ENCODE peak calls at places on chromosomes 2 and 18, in nine cellular contexts. S is T-helper 1 cell; O is HCT116; R is GM10248; Y is MM.1S; C is fibroblast of lung; E is activated naive CD8-positive, alpha-beta T cell treated with anti-CD3 and anti-CD28 coated beads, Interleukin-2, amount 10 ng/mL, durations not matched to agents 7 days and 5 days; U is midbrain; L is SK-N-DZ. G is an unnamed sample.
A peak's percentile ranks its signal among the peaks of the same experiment; 100 is the strongest.

GRCh38 chr18:63177822-63178525 is 141.6 kb downstream of the BCL2 start:
- DNase-seq in O (no peak), C (no peak), U (no peak), R (no peak), Y (no peak), S (no peak), L (no peak), E (no peak), G (no peak)

GRCh38 chr2:225328192-225328591 is 71.3 kb upstream of the NYAP2 start:
- DNase-seq in U (no peak), R (no peak), Y (no peak), C (peak; percentile 67), E (no peak), O (no peak), L (no peak), S (no peak), G (no peak)

GRCh38 chr18:49052891-49053644 is 102.3 kb upstream of the SMAD7 start:
- DNase-seq in U (no peak), L (peak; percentile 95), R (no peak), O (no peak), C (peak; percentile 99), Y (no peak), S (no peak), E (peak; percentile 51), G (no peak)

GRCh38 chr2:145503511-145503910 is 983.6 kb upstream of the ZEB2 start:
- DNase-seq in L (no peak), E (no peak), R (no peak), U (no peak), Y (no peak), C (no peak), S (no peak), O (no peak), G (no peak)

GRCh38 chr2:74291217-74291551 is 52.0 kb downstream of the SLC4A5 start:
- DNase-seq in L (no peak), S (no peak), O (no peak), C (no peak), R (no peak), Y (peak; percentile 54), U (no peak), E (no peak), G (no peak)

GRCh38 chr2:102229141-102229764 is 42.4 kb downstream of the IL1RL2 start:
- DNase-seq in U (no peak), C (no peak), R (no peak), E (no peak), S (no peak), O (no peak), Y (no peak), L (no peak), G (no peak)

GRCh38 chr2:207844648-207845047 is 74.9 kb upstream of the FZD5 start:
- DNase-seq in Y (no peak), E (no peak), L (no peak), R (no peak), U (no peak), C (no peak), S (no peak), O (no peak), G (no peak)

GRCh38 chr2:232898592-232899541 is 28.8 kb downstream of the SNORC start:
- DNase-seq in U (no peak), R (no peak), L (no peak), E (no peak), Y (no peak), C (peak; percentile 57), O (no peak), S (no peak), G (no peak)

GRCh38 chr18:22088029-22088428 is 81.4 kb upstream of the GATA6 start:
- DNase-seq in U (no peak), O (no peak), L (no peak), S (no peak), C (no peak), Y (no peak), E (no peak), R (no peak), G (no peak)

GRCh38 chr2:46379213-46380037 is 82.2 kb downstream of the EPAS1 start:
- DNase-seq in O (no peak), E (no peak), R (no peak), C (peak; percentile 11), L (no peak), Y (no peak), S (no peak), U (no peak), G (no peak)

GRCh38 chr2:20599861-20600461 is 50.9 kb downstream of the HS1BP3 start:
- DNase-seq in Y (no peak), L (peak; percentile 63), U (peak; percentile 81), R (no peak), E (peak; percentile 8), S (peak; percentile 3), C (no peak), O (no peak), G (peak; percentile 91)

GRCh38 chr2:241158546-241158900 is 8.3 kb downstream of the PPP1R7 start:
- DNase-seq in C (no peak), R (no peak), L (no peak), S (no peak), U (no peak), O (no peak), Y (no peak), E (no peak), G (no peak)

GRCh38 chr2:112150851-112151250 is 12.7 kb downstream of the FBLN7 start:
- DNase-seq in C (no peak), R (no peak), S (no peak), U (no peak), Y (no peak), E (no peak), O (no peak), L (no peak), G (no peak)